ENCODE peak calls at places on chromosomes 1 and 21, in four cellular contexts. One of them, this sample, is unnamed. For H3K36me3, the result is how much of the 10 kb centered on the place peaks cover.

GRCh38 chr1:113325039-113325438 is 65.3 kb upstream of the MAGI3 start:
- DNase-seq in ovary: no peak
- DNase-seq in GM23338: no peak
- DNase-seq in kidney: no peak
- DNase-seq in this sample: no peak

GRCh38 chr1:208045410-208046252 is 134.7 kb upstream of the CD34 start:
- DNase-seq in GM23338: peak
- DNase-seq in kidney: no peak
- DNase-seq in ovary: no peak
- DNase-seq in this sample: peak

GRCh38 chr1:239386453-239387303 is at the start of gene CHRM3:
- DNase-seq in kidney: peak
- DNase-seq in GM23338: peak
- DNase-seq in ovary: peak
- DNase-seq in this sample: peak

GRCh38 chr1:214859647-214860046 is 222.9 kb upstream of the KCNK2 start:
- DNase-seq in ovary: no peak
- DNase-seq in kidney: no peak
- DNase-seq in GM23338: no peak
- DNase-seq in this sample: no peak

GRCh38 chr1:217214551-217214950 is 416.3 kb downstream of the GPATCH2 start:
- DNase-seq in kidney: no peak
- DNase-seq in ovary: no peak
- DNase-seq in GM23338: no peak
- DNase-seq in this sample: no peak

GRCh38 chr1:19391596-19391981 is 79.5 kb downstream of the SLC66A1 start:
- DNase-seq in GM23338: no peak
- DNase-seq in kidney: peak
- DNase-seq in ovary: no peak
- DNase-seq in this sample: no peak

GRCh38 chr1:232614811-232615210 is 15.1 kb downstream of the SIPA1L2 start:
- DNase-seq in ovary: no peak
- DNase-seq in GM23338: no peak
- DNase-seq in kidney: no peak
- DNase-seq in this sample: no peak

GRCh38 chr21:15953551-15954116 is 223.9 kb downstream of the USP25 start:
- DNase-seq in ovary: no peak
- DNase-seq in kidney: no peak
- DNase-seq in GM23338: no peak
- DNase-seq in this sample: no peak

GRCh38 chr1:94125551-94126514 is 4.9 kb upstream of the ABCA4 start:
- DNase-seq in GM23338: peak
- DNase-seq in ovary: no peak
- DNase-seq in kidney: no peak
- DNase-seq in this sample: no peak

GRCh38 chr1:226654046-226654445 is 85.0 kb downstream of the ITPKB start:
- DNase-seq in GM23338: peak
- DNase-seq in ovary: no peak
- DNase-seq in kidney: peak
- DNase-seq in this sample: no peak

GRCh38 chr1:148353461-148354283 is 129.4 kb downstream of the PPIAL4G start:
- DNase-seq in GM23338: peak
- DNase-seq in ovary: no peak
- DNase-seq in kidney: no peak
- DNase-seq in this sample: no peak

GRCh38 chr1:83942914-83943313 is 56.0 kb downstream of the TTLL7 start:
- DNase-seq in GM23338: peak
- DNase-seq in ovary: no peak
- DNase-seq in kidney: no peak
- DNase-seq in this sample: no peak

GRCh38 chr1:5684791-5685190 is 307.4 kb downstream of the NPHP4 start:
- DNase-seq in ovary: no peak
- DNase-seq in kidney: no peak
- DNase-seq in GM23338: no peak
- DNase-seq in this sample: no peak

GRCh38 chr1:32786856-32787255 is 30.3 kb downstream of the YARS1 start:
- DNase-seq in GM23338: no peak
- DNase-seq in ovary: no peak
- DNase-seq in kidney: no peak
- DNase-seq in this sample: no peak

GRCh38 chr1:209770636-209771415 is 13.5 kb downstream of the C1orf74 start:
- DNase-seq in ovary: no peak
- DNase-seq in GM23338: no peak
- DNase-seq in kidney: peak
- DNase-seq in this sample: no peak

GRCh38 chr1:244049969-244050834 is 881 bp upstream of the ZBTB18 start:
- DNase-seq in GM23338: peak
- DNase-seq in ovary: no peak
- DNase-seq in kidney: no peak
- DNase-seq in this sample: peak

GRCh38 chr1:5516756-5517155 is 475.5 kb downstream of the NPHP4 start:
- DNase-seq in GM23338: no peak
- DNase-seq in kidney: no peak
- DNase-seq in ovary: no peak
- DNase-seq in this sample: no peak

GRCh38 chr1:33099290-33100118 is 18.6 kb downstream of the AZIN2 start:
- DNase-seq in ovary: no peak
- DNase-seq in kidney: peak
- DNase-seq in GM23338: peak
- DNase-seq in this sample: no peak

GRCh38 chr1:23286401-23286800 is 57.7 kb downstream of the HNRNPR start:
- DNase-seq in ovary: no peak
- DNase-seq in GM23338: no peak
- DNase-seq in kidney: no peak
- DNase-seq in this sample: no peak
- H3K36me3 ChIP-seq in ovary: under half
- H3K36me3 ChIP-seq in GM23338: under half
- H3K36me3 ChIP-seq in kidney: under half
- H3K36me3 ChIP-seq in this sample: under half

GRCh38 chr1:151290709-151291303 is 8.7 kb downstream of the ZNF687 start:
- DNase-seq in GM23338: no peak
- DNase-seq in ovary: no peak
- DNase-seq in kidney: no peak
- DNase-seq in this sample: no peak

GRCh38 chr1:151289991-151290708 is 8.1 kb downstream of the ZNF687 start:
- DNase-seq in GM23338: no peak
- DNase-seq in ovary: no peak
- DNase-seq in kidney: no peak
- DNase-seq in this sample: no peak

GRCh38 chr1:151293093-151293492 is 11.0 kb downstream of the ZNF687 start:
- DNase-seq in GM23338: no peak
- DNase-seq in ovary: no peak
- DNase-seq in kidney: no peak
- DNase-seq in this sample: no peak

GRCh38 chr1:151294748-151295462 is 12.8 kb downstream of the ZNF687 start:
- DNase-seq in kidney: no peak
- DNase-seq in ovary: no peak
- DNase-seq in GM23338: peak
- DNase-seq in this sample: no peak

DNA sequence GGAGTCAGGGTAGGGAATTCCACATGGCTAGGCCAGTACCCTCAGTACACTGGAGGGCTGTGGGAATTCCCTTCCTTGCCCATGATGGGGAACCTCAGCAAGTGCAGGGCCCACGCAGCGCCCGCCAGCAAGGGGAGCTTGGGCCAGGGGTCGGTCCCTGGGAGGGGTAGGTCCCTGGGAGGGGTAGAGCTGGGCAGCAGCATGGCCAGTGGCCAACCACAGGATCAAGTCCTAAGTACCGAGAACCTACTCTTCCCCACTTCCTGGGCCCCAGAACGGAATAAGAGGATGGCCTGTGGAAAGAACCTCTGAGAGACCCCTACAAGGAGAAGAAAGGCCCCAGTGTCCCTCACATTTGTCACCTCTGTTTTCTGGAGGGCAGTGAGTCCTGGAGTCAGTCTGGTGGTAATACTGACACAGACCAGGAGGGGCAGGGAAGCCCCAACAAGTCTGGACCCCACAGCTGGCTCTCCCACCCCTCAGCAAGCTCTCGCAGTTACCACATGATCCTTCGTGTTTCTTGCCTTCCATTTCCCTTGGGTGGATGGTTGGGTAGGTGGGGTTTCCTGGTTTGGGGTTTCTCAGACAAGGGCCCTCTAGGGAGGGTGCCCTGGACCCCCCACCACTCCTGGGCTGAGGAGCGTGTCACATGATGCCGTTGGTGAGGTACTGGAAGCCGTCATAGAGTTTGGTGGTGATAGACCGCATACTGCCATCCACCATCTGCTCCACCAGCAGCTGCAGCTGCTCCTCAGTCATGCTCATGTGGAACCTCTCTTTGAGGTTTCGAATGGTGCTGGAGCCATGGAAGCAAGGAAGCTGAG is 10.3 kb downstream of the ZNF687 start:
- DNase-seq in GM23338: peak
- DNase-seq in kidney: no peak
- DNase-seq in ovary: no peak
- DNase-seq in this sample: no peak
- H3K36me3 ChIP-seq in GM23338: under half
- H3K36me3 ChIP-seq in kidney: half or more
- H3K36me3 ChIP-seq in ovary: under half
- H3K36me3 ChIP-seq in this sample: under half

DNA sequence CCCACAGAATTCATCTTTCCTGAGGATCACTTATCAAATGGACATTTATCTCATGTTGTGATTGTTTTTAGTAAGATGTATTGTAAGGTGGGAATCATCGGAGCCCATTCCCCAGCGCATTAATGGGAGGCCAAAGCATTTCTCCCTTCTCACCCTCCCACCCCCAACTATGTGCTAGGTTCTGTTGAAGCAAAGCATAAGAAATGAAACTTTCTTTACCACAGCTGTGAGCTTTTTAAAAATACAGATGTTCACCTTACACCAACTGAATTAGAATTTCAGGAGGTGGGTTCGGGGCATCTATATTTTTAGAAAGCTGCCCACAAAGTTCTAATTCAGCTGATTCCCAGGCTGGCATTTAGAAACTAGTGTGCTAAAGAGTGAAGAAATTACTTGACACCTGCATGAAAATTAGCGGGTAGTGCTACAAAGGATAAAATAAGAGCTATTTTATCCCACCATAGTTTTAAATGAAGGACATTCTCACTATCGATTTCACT is 26.3 kb downstream of the UAP1 start:
- DNase-seq in kidney: no peak
- DNase-seq in GM23338: no peak
- DNase-seq in ovary: no peak
- DNase-seq in this sample: no peak
- H3K36me3 ChIP-seq in kidney: under half
- H3K36me3 ChIP-seq in GM23338: under half
- H3K36me3 ChIP-seq in ovary: under half
- H3K36me3 ChIP-seq in this sample: under half

DNA sequence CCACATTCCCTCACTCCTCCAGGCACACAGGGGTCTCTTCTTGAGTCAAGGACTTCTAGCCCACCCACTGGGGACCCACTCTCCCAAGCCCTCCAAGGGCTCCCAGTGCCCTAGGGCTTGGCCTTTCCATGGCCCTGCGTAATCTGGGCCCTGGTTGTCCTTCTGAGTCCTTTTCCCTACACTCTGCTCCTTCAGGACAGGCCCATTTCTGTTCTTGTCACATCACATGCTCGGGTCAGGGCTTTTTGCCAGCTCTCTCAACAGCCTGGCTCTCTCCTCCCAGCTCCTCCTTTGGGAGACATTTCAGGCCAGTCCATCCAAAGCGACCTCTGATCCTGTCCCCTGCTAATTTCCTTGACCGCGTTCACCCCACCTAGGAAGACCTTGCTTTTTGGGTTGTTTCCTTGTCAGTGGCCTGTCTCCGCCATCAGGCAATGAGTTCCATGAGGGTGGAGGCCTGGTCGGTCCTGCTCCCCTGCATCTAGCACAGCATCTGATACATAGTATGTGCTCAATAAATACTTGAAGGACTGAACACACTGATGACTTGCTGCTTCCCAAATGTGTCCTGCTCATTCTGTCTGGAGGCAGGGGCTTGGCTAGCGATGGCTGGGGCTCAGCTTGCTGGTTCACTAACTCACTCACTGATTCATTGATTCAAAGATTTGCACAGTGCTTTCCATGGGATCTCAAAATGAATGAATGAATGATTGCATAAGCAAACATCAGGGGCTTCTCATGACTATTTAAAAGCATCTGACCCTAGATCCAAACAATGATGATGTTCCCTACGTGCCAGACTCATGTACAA is 44.8 kb downstream of the DHRS3 start:
- DNase-seq in GM23338: no peak
- DNase-seq in kidney: no peak
- DNase-seq in ovary: no peak
- DNase-seq in this sample: no peak
- H3K36me3 ChIP-seq in GM23338: under half
- H3K36me3 ChIP-seq in kidney: under half
- H3K36me3 ChIP-seq in ovary: under half
- H3K36me3 ChIP-seq in this sample: under half

GRCh38 chr21:31687108-31687507 is 27.6 kb downstream of the SOD1 start:
- DNase-seq in GM23338: no peak
- DNase-seq in ovary: no peak
- DNase-seq in kidney: no peak
- DNase-seq in this sample: no peak
- H3K36me3 ChIP-seq in GM23338: half or more
- H3K36me3 ChIP-seq in ovary: under half
- H3K36me3 ChIP-seq in kidney: under half
- H3K36me3 ChIP-seq in this sample: under half

DNA sequence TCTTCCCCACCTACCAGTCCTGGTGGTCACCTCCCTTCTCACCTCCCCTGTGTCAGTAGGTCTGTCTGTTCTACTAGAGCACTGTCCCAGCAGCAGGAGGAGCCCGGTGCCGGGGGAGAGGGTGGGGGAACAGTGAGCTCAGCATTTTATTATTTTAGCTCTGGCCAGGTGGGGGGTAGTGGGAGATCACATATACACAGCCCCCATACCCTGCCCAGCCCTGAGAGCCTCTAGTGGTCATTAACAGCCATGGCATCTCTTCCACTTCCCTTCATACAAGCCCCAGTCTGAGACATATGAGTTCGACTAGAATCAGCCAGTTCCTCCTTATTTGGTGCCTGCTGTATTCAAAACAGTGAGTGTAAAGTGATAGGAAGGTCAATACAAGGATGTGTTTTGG is at the start of gene TMOD4:
- DNase-seq in ovary: peak
- DNase-seq in GM23338: peak
- DNase-seq in kidney: peak
- DNase-seq in this sample: no peak
- H3K36me3 ChIP-seq in ovary: under half
- H3K36me3 ChIP-seq in GM23338: under half
- H3K36me3 ChIP-seq in kidney: under half
- H3K36me3 ChIP-seq in this sample: under half